ENCODE peak calls at places on chromosomes 11 and 22, in seven cellular contexts. U is neural crest cell, L is lower lobe of right lung, K is lung, N is K562, P is B cell, M is pancreas. E is an unnamed sample.

GRCh38 chr11:95135155-95135554 is 45.5 kb downstream of the ENDOD1 start:
- DNase-seq in U (no peak), L (no peak), K (no peak), N (no peak), P (no peak), M (peak), E (no peak)

GRCh38 chr22:26631282-26631681 is 9.5 kb downstream of the CRYBA4 start:
- DNase-seq in U (no peak), L (no peak), K (no peak), N (no peak), P (no peak), M (no peak), E (no peak)

GRCh38 chr22:43792905-43793304 is 19.2 kb downstream of the EFCAB6 start:
- DNase-seq in U (no peak), L (no peak), K (no peak), N (no peak), P (no peak), M (no peak), E (no peak)

GRCh38 chr22:19352766-19353165 is 61.2 kb upstream of the CLTCL1 start:
- DNase-seq in U (no peak), L (no peak), K (no peak), N (no peak), P (no peak), M (no peak), E (no peak)

GRCh38 chr11:32312865-32313403 is 122.4 kb downstream of the WT1 start:
- DNase-seq in U (no peak), L (no peak), K (peak), N (peak), P (no peak), M (peak), E (peak)

GRCh38 chr11:119093951-119094815 is 7.5 kb downstream of the DPAGT1 start:
- DNase-seq in U (no peak), L (peak), K (peak), N (peak), P (no peak), M (no peak), E (peak)

GRCh38 chr11:113240790-113241189 is 73.6 kb upstream of the TTC12 start:
- DNase-seq in U (no peak), L (no peak), K (no peak), N (no peak), P (no peak), M (no peak), E (no peak)

GRCh38 chr22:16808744-16809143 is 16.5 kb downstream of the XKR3 start:
- DNase-seq in U (no peak), L (no peak), K (no peak), N (no peak), P (no peak), M (no peak), E (no peak)

GRCh38 chr22:38982008-38982927 is at the start of gene APOBEC3B:
- DNase-seq in U (peak), L (peak), K (peak), N (peak), P (peak), M (peak), E (peak)

GRCh38 chr11:71265559-71266092 is 13.2 kb upstream of the SHANK2 start:
- DNase-seq in U (no peak), L (no peak), K (no peak), N (no peak), P (no peak), M (no peak), E (no peak)

GRCh38 chr11:126411971-126412381 is 56.5 kb downstream of the ST3GAL4 start:
- DNase-seq in U (no peak), L (no peak), K (no peak), N (peak), P (no peak), M (no peak), E (no peak)

GRCh38 chr22:27204817-27205216 is 547.4 kb downstream of the MIAT start:
- DNase-seq in U (no peak), L (no peak), K (no peak), N (no peak), P (no peak), M (no peak), E (no peak)

GRCh38 chr11:63961608-63962412 is 12.6 kb upstream of the COX8A start:
- DNase-seq in U (no peak), L (no peak), K (peak), N (peak), P (no peak), M (no peak), E (no peak)

GRCh38 chr11:134758342-134758931 is 346.4 kb upstream of the B3GAT1 start:
- DNase-seq in U (no peak), L (no peak), K (no peak), N (no peak), P (no peak), M (no peak), E (no peak)

GRCh38 chr22:44574057-44574456 is 76.0 kb upstream of the RTL6 start:
- DNase-seq in U (no peak), L (no peak), K (peak), N (no peak), P (no peak), M (peak), E (no peak)

GRCh38 chr11:116379185-116379828 is 393.5 kb downstream of the BUD13 start:
- DNase-seq in U (peak), L (no peak), K (no peak), N (peak), P (no peak), M (no peak), E (no peak)

GRCh38 chr11:36350137-36350513 is 54.0 kb downstream of the PRR5L start:
- DNase-seq in U (no peak), L (no peak), K (no peak), N (no peak), P (no peak), M (no peak), E (no peak)

GRCh38 chr11:68867067-68867466 is 25.4 kb upstream of the CPT1A start:
- DNase-seq in U (no peak), L (no peak), K (no peak), N (no peak), P (no peak), M (no peak), E (no peak)

GRCh38 chr11:68865241-68865640 is 23.5 kb upstream of the CPT1A start:
- DNase-seq in U (no peak), L (no peak), K (no peak), N (no peak), P (no peak), M (no peak), E (no peak)

GRCh38 chr11:68868221-68868620 is 26.5 kb upstream of the CPT1A start:
- DNase-seq in U (no peak), L (no peak), K (no peak), N (no peak), P (no peak), M (no peak), E (no peak)

GRCh38 chr11:68872216-68873003 is 30.7 kb upstream of the CPT1A start:
- DNase-seq in U (no peak), L (no peak), K (no peak), N (no peak), P (no peak), M (no peak), E (no peak)

GRCh38 chr11:68870470-68870869 is 28.8 kb upstream of the CPT1A start:
- DNase-seq in U (no peak), L (no peak), K (no peak), N (peak), P (no peak), M (no peak), E (no peak)
- TF ChIP-seq CTCF in U (peak), L (no peak), K (no peak), N (peak), P (no peak), M (no peak), E (no peak)

GRCh38 chr11:6615046-6615445 is 3.0 kb upstream of the TAF10 start:
- DNase-seq in U (no peak), L (no peak), K (no peak), N (no peak), P (peak), M (no peak), E (no peak)
- TF ChIP-seq CTCF in U (no peak), L (no peak), K (no peak), N (no peak), P (no peak), M (no peak), E (no peak)

GRCh38 chr11:50174189-50174588 is 141.5 kb downstream of the OR4C45 start:
- DNase-seq in U (no peak), L (no peak), K (no peak), N (no peak), P (no peak), M (no peak), E (no peak)
- TF ChIP-seq CTCF in U (no peak), L (no peak), K (no peak), N (no peak), P (no peak), M (no peak), E (no peak)

GRCh38 chr11:44939673-44940072 is 11.0 kb downstream of the TP53I11 start:
- DNase-seq in U (peak), L (no peak), K (no peak), N (peak), P (no peak), M (no peak), E (no peak)
- TF ChIP-seq CTCF in U (no peak), L (peak), K (no peak), N (peak), P (no peak), M (no peak), E (no peak)

GRCh38 chr22:40203568-40203967 is 25.8 kb downstream of the TNRC6B start:
- DNase-seq in U (no peak), L (no peak), K (no peak), N (no peak), P (peak), M (no peak), E (peak)
- TF ChIP-seq CTCF in U (no peak), L (no peak), K (no peak), N (no peak), P (no peak), M (no peak), E (no peak)

GRCh38 chr11:11292839-11293238 is 60.2 kb downstream of the CSNK2A3 start:
- DNase-seq in U (no peak), L (no peak), K (no peak), N (no peak), P (no peak), M (no peak), E (no peak)

GRCh38 chr11:11296434-11296833 is 56.6 kb downstream of the CSNK2A3 start:
- DNase-seq in U (no peak), L (no peak), K (no peak), N (no peak), P (no peak), M (no peak), E (no peak)

GRCh38 chr11:11291432-11292015 is 61.5 kb downstream of the CSNK2A3 start:
- DNase-seq in U (no peak), L (no peak), K (no peak), N (no peak), P (no peak), M (no peak), E (no peak)

GRCh38 chr11:11297578-11297977 is 55.5 kb downstream of the CSNK2A3 start:
- DNase-seq in U (no peak), L (no peak), K (no peak), N (no peak), P (no peak), M (no peak), E (no peak)

GRCh38 chr11:11293798-11294611 is 59.0 kb downstream of the CSNK2A3 start:
- DNase-seq in U (no peak), L (no peak), K (no peak), N (no peak), P (no peak), M (no peak), E (no peak)
- TF ChIP-seq CTCF in U (no peak), L (no peak), K (no peak), N (no peak), P (no peak), M (no peak), E (no peak)

DNA sequence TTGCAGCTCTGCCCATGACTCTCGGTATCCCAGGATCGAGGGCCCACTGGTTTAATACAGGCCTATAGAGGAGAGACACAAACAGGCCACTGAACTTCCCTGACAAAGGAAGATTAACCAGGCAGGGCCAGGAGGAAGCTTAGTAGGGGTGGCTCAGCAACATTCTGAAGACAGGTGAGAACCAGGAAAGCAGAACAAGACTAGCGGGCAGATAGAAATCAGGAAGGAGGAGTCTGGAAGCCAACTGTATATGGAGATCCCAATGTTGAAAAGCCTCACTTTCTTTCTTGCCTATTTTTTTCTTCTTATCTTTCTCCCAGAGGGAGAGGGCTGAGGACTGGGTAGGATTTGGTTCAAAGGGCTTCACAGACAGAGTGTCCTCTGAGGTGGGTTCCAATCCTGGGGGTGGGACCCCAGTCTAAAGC is 5.4 kb downstream of the PI4KA start:
- DNase-seq in U (no peak), L (no peak), K (no peak), N (peak), P (no peak), M (no peak), E (no peak)
- TF ChIP-seq CTCF in U (no peak), L (no peak), K (no peak), N (no peak), P (no peak), M (no peak), E (no peak)

GRCh38 chr22:37860796-37861421 is 11.7 kb downstream of the EIF3L start:
- DNase-seq in U (no peak), L (no peak), K (peak), N (no peak), P (no peak), M (peak), E (no peak)

GRCh38 chr22:37865510-37865909 is 16.3 kb downstream of the EIF3L start:
- DNase-seq in U (no peak), L (no peak), K (no peak), N (no peak), P (no peak), M (no peak), E (no peak)

DNA sequence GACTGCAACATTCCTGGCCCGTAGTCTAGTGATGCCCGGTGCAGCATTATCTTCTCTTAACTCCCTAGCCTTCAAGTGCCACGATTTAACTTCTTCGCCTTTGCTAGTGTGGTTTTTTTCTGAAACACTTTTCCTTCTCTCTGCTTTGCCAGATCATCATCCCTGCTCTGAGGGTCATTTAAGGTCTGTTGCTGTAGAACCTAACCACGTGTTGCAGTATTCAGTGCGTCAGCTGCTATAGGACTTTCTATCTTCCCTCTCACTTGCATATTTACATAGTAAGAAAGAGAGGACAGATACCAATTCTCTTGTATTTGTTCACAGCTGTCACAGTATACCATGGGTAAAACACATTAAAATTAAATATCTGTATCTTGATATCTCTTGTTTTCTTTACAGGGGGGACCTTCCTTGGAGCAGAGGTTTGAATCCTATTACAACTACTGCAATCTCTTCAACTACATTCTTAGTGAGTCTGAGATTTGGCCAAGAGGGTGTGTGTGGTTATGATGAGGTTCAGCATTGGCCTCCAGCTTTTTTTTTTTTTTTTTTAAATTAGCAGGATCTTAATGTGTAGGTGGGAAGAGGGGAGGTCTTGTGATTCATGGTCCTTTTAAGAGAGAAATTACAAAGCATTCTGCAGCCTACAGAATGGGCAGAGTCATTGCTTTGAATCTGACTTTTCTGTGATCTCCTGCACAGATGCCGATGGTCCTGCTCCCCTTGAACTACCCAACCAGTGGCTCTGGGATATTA is 13.5 kb downstream of the EIF3L start:
- DNase-seq in U (no peak), L (no peak), K (no peak), N (no peak), P (no peak), M (no peak), E (no peak)
- TF ChIP-seq CTCF in U (no peak), L (no peak), K (no peak), N (no peak), P (no peak), M (no peak), E (no peak)

GRCh38 chr11:120629407-120629806 is 117.9 kb downstream of the GRIK4 start:
- DNase-seq in U (no peak), L (peak), K (no peak), N (no peak), P (no peak), M (no peak), E (no peak)

GRCh38 chr11:120633630-120634374 is 122.3 kb downstream of the GRIK4 start:
- DNase-seq in U (no peak), L (no peak), K (no peak), N (no peak), P (no peak), M (no peak), E (no peak)

GRCh38 chr11:120634706-120635105 is 123.2 kb downstream of the GRIK4 start:
- DNase-seq in U (no peak), L (no peak), K (no peak), N (no peak), P (no peak), M (no peak), E (no peak)

GRCh38 chr11:120630100-120630499 is 118.6 kb downstream of the GRIK4 start:
- DNase-seq in U (no peak), L (peak), K (no peak), N (no peak), P (no peak), M (no peak), E (no peak)

GRCh38 chr11:120632579-120632978 is 121.0 kb downstream of the GRIK4 start:
- DNase-seq in U (no peak), L (peak), K (no peak), N (peak), P (no peak), M (no peak), E (peak)
- TF ChIP-seq CTCF in U (no peak), L (no peak), K (no peak), N (peak), P (no peak), M (no peak), E (peak)